ENCODE peak calls at places on chromosomes 4 and X, in seven cellular contexts. L, Z, S, E, B, K and I are unnamed samples.

GRCh38 chr4:181855307-181855706 is 387.9 kb upstream of the TENM3 start:
- DNase-seq in L (no peak), Z (no peak), S (no peak), E (no peak), B (no peak), K (no peak), I (no peak)

GRCh38 chrX:45184211-45184610 is 16.5 kb downstream of the DIPK2B start:
- DNase-seq in L (no peak), Z (no peak), S (no peak), E (no peak), B (no peak), K (no peak), I (no peak)

GRCh38 chr4:184265566-184266351 is 48.1 kb upstream of the ENPP6 start:
- DNase-seq in L (no peak), Z (peak), S (no peak), E (no peak), B (no peak), K (peak), I (peak)

GRCh38 chrX:149491812-149492211 is 13.3 kb downstream of the IDS start:
- DNase-seq in L (no peak), Z (no peak), S (no peak), E (no peak), B (no peak), K (no peak), I (no peak)

GRCh38 chrX:95071052-95071451 is 1397.0 kb downstream of the FAM133A start:
- DNase-seq in L (no peak), Z (no peak), S (no peak), E (no peak), B (no peak), K (no peak), I (no peak)

GRCh38 chrX:18961686-18962085 is 22.2 kb downstream of the PHKA2 start:
- DNase-seq in L (no peak), Z (no peak), S (no peak), E (no peak), B (no peak), K (no peak), I (no peak)

GRCh38 chr4:70734168-70734954 is 12.6 kb downstream of the RUFY3 start:
- DNase-seq in L (peak), Z (no peak), S (peak), E (no peak), B (no peak), K (peak), I (peak)

GRCh38 chr4:172688536-172688935 is 480.1 kb upstream of the GALNT7 start:
- DNase-seq in L (no peak), Z (no peak), S (peak), E (peak), B (no peak), K (no peak), I (no peak)

GRCh38 chrX:24037729-24038128 is 10.7 kb upstream of the KLHL15 start:
- DNase-seq in L (no peak), Z (no peak), S (no peak), E (no peak), B (no peak), K (no peak), I (no peak)

GRCh38 chr4:8308856-8309771 is 39.6 kb downstream of the HTRA3 start:
- DNase-seq in L (no peak), Z (no peak), S (no peak), E (no peak), B (peak), K (no peak), I (no peak)

GRCh38 chr4:149887091-149887490 is 71.4 kb upstream of the IQCM start:
- DNase-seq in L (no peak), Z (no peak), S (no peak), E (no peak), B (no peak), K (no peak), I (no peak)

GRCh38 chr4:70522626-70523025 is 4.3 kb downstream of the AMTN start:
- DNase-seq in L (no peak), Z (no peak), S (no peak), E (no peak), B (no peak), K (no peak), I (no peak)

GRCh38 chr4:38089961-38090360 is 129.8 kb downstream of the PTTG2 start:
- DNase-seq in L (no peak), Z (no peak), S (no peak), E (no peak), B (no peak), K (no peak), I (no peak)

GRCh38 chr4:38119663-38120374 is 159.6 kb downstream of the PTTG2 start:
- DNase-seq in L (no peak), Z (no peak), S (no peak), E (peak), B (peak), K (peak), I (no peak)

GRCh38 chrX:52995974-52996304 is 37.6 kb upstream of the FAM156A start:
- DNase-seq in L (no peak), Z (no peak), S (no peak), E (no peak), B (no peak), K (no peak), I (no peak)

GRCh38 chr4:186887211-186887785 is 163.6 kb upstream of the FAT1 start:
- DNase-seq in L (no peak), Z (no peak), S (no peak), E (no peak), B (no peak), K (peak), I (no peak)

GRCh38 chrX:136047969-136048368 is 62.7 kb downstream of the SLC9A6 start:
- DNase-seq in L (no peak), Z (no peak), S (no peak), E (no peak), B (no peak), K (peak), I (no peak)

GRCh38 chr4:54800831-54801530 is 143.2 kb downstream of the KIT start:
- DNase-seq in L (no peak), Z (no peak), S (no peak), E (no peak), B (no peak), K (no peak), I (no peak)

GRCh38 chr4:46594658-46595057 is 204.7 kb upstream of the GABRA2 start:
- DNase-seq in L (no peak), Z (no peak), S (no peak), E (no peak), B (no peak), K (no peak), I (no peak)

GRCh38 chrX:133495464-133496391 is 80.4 kb upstream of the GPC4 start:
- DNase-seq in L (no peak), Z (no peak), S (no peak), E (no peak), B (peak), K (no peak), I (no peak)

GRCh38 chr4:144340931-144341330 is 200.4 kb upstream of the GYPA start:
- DNase-seq in L (no peak), Z (no peak), S (no peak), E (no peak), B (no peak), K (no peak), I (no peak)

GRCh38 chr4:150385606-150386005 is 196.3 kb upstream of the MAB21L2 start:
- DNase-seq in L (no peak), Z (no peak), S (no peak), E (peak), B (no peak), K (no peak), I (no peak)

GRCh38 chr4:15336410-15337184 is 91.2 kb upstream of the C1QTNF7 start:
- DNase-seq in L (no peak), Z (no peak), S (no peak), E (no peak), B (no peak), K (peak), I (no peak)

GRCh38 chrX:51376672-51377071 is 44.0 kb downstream of the NUDT10 start:
- DNase-seq in L (no peak), Z (no peak), S (no peak), E (no peak), B (no peak), K (no peak), I (no peak)

GRCh38 chr4:181822005-181822375 is 421.2 kb upstream of the TENM3 start:
- DNase-seq in L (no peak), Z (no peak), S (no peak), E (no peak), B (no peak), K (no peak), I (no peak)

GRCh38 chr4:25065451-25065850 is 34.7 kb upstream of the LGI2 start:
- DNase-seq in L (no peak), Z (no peak), S (no peak), E (peak), B (no peak), K (peak), I (no peak)

GRCh38 chr4:85968945-85969830 is 390.7 kb downstream of the MAPK10 start:
- DNase-seq in L (peak), Z (no peak), S (peak), E (peak), B (no peak), K (peak), I (peak)

GRCh38 chr4:152437561-152437960 is 98.3 kb downstream of the FBXW7 start:
- DNase-seq in L (no peak), Z (no peak), S (no peak), E (no peak), B (no peak), K (no peak), I (no peak)